ENCODE peak calls at places on chromosomes 5 and 9, in seven cellular contexts. G is WERI-Rb-1; C is CD4-positive, alpha-beta T cell; U is heart left ventricle; O is esophagus squamous epithelium; J is heart right ventricle; T is HepG2. Y is an unnamed sample. For H3K9me3, the result is how much of the 10 kb centered on the place peaks cover.

GRCh38 chr9:135664266-135664665 is 1.2 kb downstream of the LCN9 start:
- DNase-seq in C (no peak), O (no peak), U (no peak), G (no peak), T (no peak), J (no peak), Y (no peak)

GRCh38 chr9:114434878-114435311 is 47.1 kb upstream of the AKNA start:
- DNase-seq in G (peak), C (no peak), O (no peak), T (peak), J (no peak), U (no peak), Y (no peak)

GRCh38 chr9:96087669-96088299 is 212.3 kb downstream of the ERCC6L2 start:
- DNase-seq in J (no peak), T (no peak), U (no peak), C (no peak), G (no peak), O (no peak), Y (no peak)

GRCh38 chr5:32369032-32369431 is 56.3 kb upstream of the MTMR12 start:
- DNase-seq in C (no peak), J (no peak), U (no peak), T (peak), G (no peak), O (no peak), Y (no peak)

GRCh38 chr9:85521331-85522197 is 220.2 kb downstream of the AGTPBP1 start:
- DNase-seq in O (no peak), T (no peak), G (no peak), C (no peak), J (peak), U (no peak), Y (no peak)

GRCh38 chr5:154723740-154724505 is 31.3 kb upstream of the LARP1 start:
- DNase-seq in T (no peak), C (no peak), G (no peak), U (no peak), O (no peak), J (no peak), Y (no peak)

GRCh38 chr9:7844283-7844682 is 44.7 kb upstream of the DMAC1 start:
- DNase-seq in U (no peak), J (no peak), C (no peak), G (peak), O (no peak), T (peak), Y (no peak)

GRCh38 chr9:20524776-20525175 is 97.5 kb downstream of the MLLT3 start:
- DNase-seq in G (peak), T (no peak), J (no peak), U (no peak), C (no peak), O (no peak), Y (no peak)

GRCh38 chr5:151022511-151023018 is 2.2 kb downstream of the GPX3 start:
- DNase-seq in G (no peak), C (no peak), U (no peak), O (no peak), T (no peak), J (no peak), Y (no peak)

GRCh38 chr9:116112236-116112635 is 41.4 kb upstream of the PAPPA start:
- DNase-seq in O (no peak), G (no peak), U (no peak), C (no peak), J (no peak), T (no peak), Y (no peak)
- TF ChIP-seq CTCF in O (no peak), G (peak), U (no peak), C (no peak), J (no peak), T (peak), Y (no peak)

DNA sequence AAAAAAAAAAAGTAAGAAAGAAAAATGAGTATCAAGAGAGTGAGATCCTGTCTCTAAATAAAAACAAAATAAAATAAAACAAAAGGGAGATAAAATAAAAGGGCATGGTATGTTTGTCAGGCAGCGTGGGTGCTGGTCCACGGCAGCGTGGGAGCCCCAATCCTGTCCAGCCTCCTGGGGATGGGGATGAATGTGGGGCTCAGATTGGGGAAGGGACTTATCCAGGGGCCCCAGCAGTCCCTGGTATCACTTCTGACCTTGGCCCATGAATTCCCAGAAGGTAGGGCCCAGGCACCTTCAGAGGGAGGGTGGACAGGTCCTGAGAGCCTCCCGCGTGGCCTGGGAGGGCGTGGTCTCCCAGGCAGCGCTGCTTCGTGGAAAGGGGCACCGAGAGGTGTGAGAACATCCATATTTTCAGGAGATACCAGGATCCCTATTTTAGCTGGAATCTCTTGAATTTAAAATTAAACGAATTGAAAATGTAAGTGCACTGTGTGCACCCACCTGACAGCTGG is 71.2 kb downstream of the ZNF354C start:
- DNase-seq in J (no peak), U (peak), G (no peak), C (no peak), T (no peak), O (no peak), Y (no peak)
- H3K9me3 ChIP-seq in J (under half), U (under half), G (under half), C (under half), T (under half), O (under half), Y (under half)

GRCh38 chr5:148002471-148002870 is 61.3 kb upstream of the SPINK5 start:
- DNase-seq in J (no peak), O (no peak), T (no peak), U (no peak), G (no peak), C (no peak), Y (no peak)

GRCh38 chr5:148000036-148000435 is 63.7 kb upstream of the SPINK5 start:
- DNase-seq in C (no peak), G (no peak), T (no peak), O (no peak), J (no peak), U (no peak), Y (no peak)

GRCh38 chr5:148011407-148012124 is 52.2 kb upstream of the SPINK5 start:
- DNase-seq in O (no peak), G (no peak), T (no peak), U (no peak), J (no peak), C (no peak), Y (no peak)

GRCh38 chr5:148003226-148003625 is 60.6 kb upstream of the SPINK5 start:
- DNase-seq in C (no peak), U (no peak), G (no peak), O (no peak), J (no peak), T (no peak), Y (no peak)

GRCh38 chr5:148005788-148006520 is 57.8 kb upstream of the SPINK5 start:
- DNase-seq in T (peak), U (no peak), J (no peak), O (no peak), C (no peak), G (peak), Y (no peak)
- TF ChIP-seq CTCF in T (peak), U (no peak), J (no peak), O (no peak), C (no peak), G (peak), Y (no peak)

GRCh38 chr5:50343715-50344114 is 97.4 kb downstream of the EMB start:
- DNase-seq in J (no peak), G (no peak), U (no peak), O (no peak), T (no peak), C (no peak), Y (no peak)

DNA sequence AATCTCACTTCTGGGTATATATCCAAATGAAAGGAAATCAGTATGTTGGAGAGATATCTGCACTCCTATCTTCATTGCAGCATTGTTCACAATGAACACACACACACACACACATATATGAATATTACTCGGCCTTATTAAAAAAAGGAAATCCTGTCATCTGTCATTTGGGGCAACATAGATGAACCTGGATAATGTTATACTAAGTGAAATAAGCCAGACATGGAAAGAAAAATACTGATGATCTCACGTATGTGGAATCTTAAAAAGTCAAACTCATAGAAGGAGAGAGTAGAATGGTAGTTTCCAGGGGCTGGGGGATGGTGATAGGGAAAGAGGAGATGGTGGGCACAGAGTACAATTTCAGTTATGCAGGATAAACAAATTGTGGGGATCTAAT is 100.3 kb downstream of the EMB start:
- DNase-seq in O (no peak), C (no peak), U (no peak), T (no peak), G (no peak), J (no peak), Y (no peak)
- H3K9me3 ChIP-seq in O (under half), C (under half), U (under half), T (half or more), G (under half), J (under half), Y (under half)

GRCh38 chr9:131500377-131500776 is 2.3 kb upstream of the POMT1 start:
- DNase-seq in U (no peak), J (no peak), G (no peak), C (peak), O (no peak), T (no peak), Y (no peak)

GRCh38 chr9:131502781-131503625 is at the start of gene POMT1:
- DNase-seq in G (peak), J (peak), T (peak), O (peak), C (peak), U (peak), Y (peak)

GRCh38 chr9:131500939-131501541 is 1.7 kb upstream of the POMT1 start:
- DNase-seq in J (no peak), G (no peak), C (peak), O (no peak), U (peak), T (no peak), Y (no peak)

GRCh38 chr9:131505012-131505411 is 2.3 kb downstream of the POMT1 start:
- DNase-seq in O (no peak), G (no peak), U (no peak), C (no peak), T (no peak), J (no peak), Y (no peak)

DNA sequence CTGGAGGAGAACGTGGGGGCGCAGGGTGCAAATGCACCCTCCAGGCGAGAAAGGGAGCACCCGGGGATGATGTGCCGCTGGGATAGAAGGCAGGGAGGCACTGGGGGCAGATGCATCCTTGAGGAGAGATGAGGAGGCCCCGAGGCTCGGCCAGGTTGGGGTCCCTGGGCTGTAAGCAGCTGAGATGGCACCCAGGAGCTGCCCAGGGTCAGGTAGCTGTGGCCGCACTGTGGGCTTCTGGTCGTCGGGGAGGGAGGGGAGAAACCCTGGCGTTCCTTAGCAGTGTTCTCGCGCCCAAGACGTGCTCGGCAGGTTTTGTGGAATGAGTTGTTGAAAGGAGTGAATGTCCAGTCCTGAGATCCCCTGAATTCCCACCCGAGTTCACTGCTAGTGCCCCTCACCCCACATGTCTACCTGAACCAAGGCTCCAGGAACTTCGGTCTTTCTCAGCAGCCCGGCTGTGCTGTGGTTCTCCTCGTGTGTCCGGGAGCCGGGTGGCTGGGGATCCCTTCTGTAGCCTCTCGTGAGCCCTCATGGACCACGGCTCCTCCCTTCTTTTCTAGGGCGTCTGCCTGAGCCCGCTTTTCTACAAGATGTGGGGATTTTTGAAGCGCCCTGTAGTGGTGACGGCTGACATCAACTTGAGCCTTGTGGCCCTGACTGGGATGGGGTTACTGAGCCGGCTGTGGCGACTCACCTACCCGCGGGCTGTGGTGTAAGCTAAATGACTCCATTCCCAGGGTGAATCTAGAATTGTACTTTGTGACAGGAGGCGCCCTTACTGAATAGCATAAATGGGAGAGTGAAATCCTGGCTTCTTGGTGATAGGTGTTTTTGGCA is 1.1 kb downstream of the POMT1 start:
- DNase-seq in J (no peak), O (no peak), U (peak), T (peak), G (peak), C (no peak), Y (no peak)
- TF ChIP-seq CTCF in J (no peak), O (peak), U (no peak), T (peak), G (no peak), C (no peak), Y (no peak)

GRCh38 chr5:103075442-103075841 is 44.5 kb downstream of the GIN1 start:
- DNase-seq in G (no peak), J (no peak), O (no peak), C (no peak), T (no peak), U (no peak), Y (no peak)
- H3K9me3 ChIP-seq in G (under half), J (under half), O (under half), C (half or more), T (under half), U (under half), Y (under half)

Y was measured in lung.